ENCODE peak calls at places on chromosomes 3 and 15, in six cellular contexts. T, U, Z, F, N and M are unnamed samples.

GRCh38 chr3:110246796-110247369 is 824.7 kb upstream of the NECTIN3 start:
- DNase-seq in T (peak; percentile 24), U (no peak), Z (no peak), F (no peak), N (no peak), M (no peak)

GRCh38 chr15:40594429-40594836 is 384 bp downstream of the KNL1 start:
- DNase-seq in T (peak; percentile 52), U (peak; percentile 49), Z (no peak), F (peak; percentile 82), N (peak; percentile 54), M (peak; percentile 74)

GRCh38 chr3:120705851-120706582 is 24.0 kb upstream of the HGD start:
- DNase-seq in T (peak; percentile 17), U (no peak), Z (no peak), F (no peak), N (no peak), M (no peak)

GRCh38 chr15:45425135-45425534 is 46.8 kb upstream of the GATM start:
- DNase-seq in T (peak; percentile 65), U (no peak), Z (no peak), F (no peak), N (no peak), M (no peak)

GRCh38 chr3:183300996-183301562 is 48.0 kb downstream of the B3GNT5 start:
- DNase-seq in T (no peak), U (no peak), Z (no peak), F (no peak), N (no peak), M (peak; percentile 65)

GRCh38 chr3:87261925-87262324 is 14.5 kb downstream of the POU1F1 start:
- DNase-seq in T (no peak), U (no peak), Z (no peak), F (no peak), N (no peak), M (no peak)

GRCh38 chr3:42501321-42501680 is 1.1 kb upstream of the VIPR1 start:
- DNase-seq in T (no peak), U (no peak), Z (no peak), F (no peak), N (no peak), M (peak; percentile 24)

GRCh38 chr15:74793135-74794028 is 11.5 kb downstream of the CSK start:
- DNase-seq in T (peak; percentile 62), U (no peak), Z (no peak), F (no peak), N (no peak), M (no peak)

GRCh38 chr3:79516795-79517194 is 251.0 kb downstream of the ROBO1 start:
- DNase-seq in T (peak; percentile 48), U (no peak), Z (no peak), F (no peak), N (no peak), M (no peak)
- H3K4me3 ChIP-seq in T (no peak overlapping the region), U (no peak overlapping the region), Z (no peak overlapping the region), F (no peak overlapping the region), N (no peak overlapping the region), M (no peak overlapping the region)

DNA sequence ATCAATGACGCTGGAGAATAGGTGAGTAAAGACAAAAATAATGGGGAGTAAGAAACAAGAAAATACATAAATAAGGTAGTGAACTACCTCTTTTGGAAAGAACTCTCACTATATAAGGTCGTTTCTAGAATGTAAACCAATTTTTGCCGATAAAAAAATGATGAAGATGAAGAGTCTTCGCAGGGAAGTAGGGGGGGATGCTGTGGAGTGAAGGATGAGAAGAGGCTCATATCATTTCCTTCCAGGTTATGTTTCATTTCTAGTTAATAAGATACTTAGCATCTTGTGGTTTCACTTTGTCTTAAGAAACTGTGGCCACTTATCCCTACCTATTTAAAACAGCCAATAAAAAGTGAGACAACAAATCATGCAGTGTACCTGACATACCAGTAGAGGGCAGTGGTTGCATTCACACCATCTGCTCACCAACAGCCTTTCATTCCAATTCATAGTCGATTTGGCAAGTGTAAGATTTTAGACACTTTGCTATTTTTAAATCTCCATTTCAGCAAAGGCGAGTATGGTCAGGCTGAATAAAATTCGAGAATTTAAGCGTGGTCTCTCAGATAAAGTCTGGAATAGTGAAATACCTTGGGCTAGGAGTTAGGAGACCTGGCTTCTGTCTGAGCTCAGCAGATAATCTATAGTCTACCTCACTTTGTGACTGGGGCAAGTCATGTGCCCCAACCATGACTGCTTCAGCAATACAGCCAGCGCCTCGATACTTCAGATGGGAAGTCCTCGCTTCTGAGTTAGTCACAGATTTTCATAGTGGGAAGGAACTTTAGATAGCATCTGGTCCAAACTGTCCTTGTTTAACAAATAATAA is 28.9 kb upstream of the ICE2 start:
- DNase-seq in T (peak; percentile 80), U (no peak), Z (no peak), F (peak; percentile 20), N (peak; percentile 75), M (peak; percentile 50)
- H3K4me3 ChIP-seq in T (no peak overlapping the region), U (no peak overlapping the region), Z (no peak overlapping the region), F (no peak overlapping the region), N (no peak overlapping the region), M (no peak overlapping the region)

GRCh38 chr3:135456182-135456790 is 509.2 kb upstream of the PPP2R3A start:
- DNase-seq in T (no peak), U (no peak), Z (no peak), F (no peak), N (no peak), M (no peak)
- H3K4me3 ChIP-seq in T (no peak overlapping the region), U (no peak overlapping the region), Z (no peak overlapping the region), F (no peak overlapping the region), N (no peak overlapping the region), M (no peak overlapping the region)

GRCh38 chr3:71751602-71752001 is 2.1 kb upstream of the GPR27 start:
- DNase-seq in T (no peak), U (no peak), Z (no peak), F (no peak), N (no peak), M (no peak)

GRCh38 chr3:71753716-71754609 is at the start of gene GPR27:
- DNase-seq in T (peak; percentile 54), U (no peak), Z (no peak), F (peak; percentile 34), N (peak; percentile 7), M (peak; percentile 36)

GRCh38 chr3:71754610-71755253 is 1.1 kb downstream of the GPR27 start:
- DNase-seq in T (no peak), U (no peak), Z (no peak), F (no peak), N (no peak), M (no peak)

GRCh38 chr3:71752911-71753715 is 542 bp upstream of the GPR27 start:
- DNase-seq in T (no peak), U (no peak), Z (no peak), F (no peak), N (no peak), M (no peak)
- H3K4me3 ChIP-seq in T (peak overlapping the region; percentile 14), U (peak overlapping the region; percentile 67), Z (peak overlapping the region; percentile 61), F (no peak overlapping the region), N (peak overlapping the region; percentile 57), M (no peak overlapping the region)